ENCODE peak calls at places on chromosomes 7 and 10, in six cellular contexts. One of them, this sample, is unnamed. For H3K36me3, the result is how much of the 10 kb centered on the place peaks cover.

GRCh38 chr10:84966708-84967441 is 638.5 kb downstream of the CCSER2 start:
- DNase-seq in sigmoid colon: no peak
- DNase-seq in adrenal gland: no peak
- DNase-seq in body of pancreas: no peak
- DNase-seq in cardiac muscle cell: no peak
- DNase-seq in lung: no peak
- DNase-seq in this sample: no peak

GRCh38 chr10:102342958-102343357 is 52.5 kb upstream of the NFKB2 start:
- DNase-seq in sigmoid colon: no peak
- DNase-seq in adrenal gland: no peak
- DNase-seq in body of pancreas: no peak
- DNase-seq in cardiac muscle cell: peak
- DNase-seq in lung: no peak
- DNase-seq in this sample: peak

GRCh38 chr10:69048103-69048502 is 39.8 kb upstream of the SRGN start:
- DNase-seq in sigmoid colon: peak
- DNase-seq in adrenal gland: peak
- DNase-seq in body of pancreas: no peak
- DNase-seq in cardiac muscle cell: peak
- DNase-seq in lung: peak
- DNase-seq in this sample: peak

GRCh38 chr10:6416892-6417512 is 163.1 kb downstream of the PRKCQ start:
- DNase-seq in sigmoid colon: no peak
- DNase-seq in adrenal gland: no peak
- DNase-seq in body of pancreas: no peak
- DNase-seq in cardiac muscle cell: peak
- DNase-seq in lung: no peak
- DNase-seq in this sample: peak

GRCh38 chr10:8096931-8097330 is 42.4 kb downstream of the GATA3 start:
- DNase-seq in sigmoid colon: no peak
- DNase-seq in adrenal gland: no peak
- DNase-seq in body of pancreas: no peak
- DNase-seq in cardiac muscle cell: no peak
- DNase-seq in lung: no peak
- DNase-seq in this sample: no peak

GRCh38 chr10:133198621-133199487 is 31.2 kb upstream of the UTF1 start:
- DNase-seq in sigmoid colon: no peak
- DNase-seq in adrenal gland: no peak
- DNase-seq in body of pancreas: no peak
- DNase-seq in cardiac muscle cell: no peak
- DNase-seq in lung: no peak
- DNase-seq in this sample: no peak

GRCh38 chr7:135842446-135843175 is 94.0 kb upstream of the FAM180A start:
- DNase-seq in sigmoid colon: no peak
- DNase-seq in adrenal gland: no peak
- DNase-seq in body of pancreas: no peak
- DNase-seq in cardiac muscle cell: peak
- DNase-seq in lung: no peak
- DNase-seq in this sample: no peak

GRCh38 chr7:128080169-128080568 is 48.9 kb upstream of the LRRC4 start:
- DNase-seq in sigmoid colon: no peak
- DNase-seq in adrenal gland: no peak
- DNase-seq in body of pancreas: no peak
- DNase-seq in cardiac muscle cell: no peak
- DNase-seq in lung: no peak
- DNase-seq in this sample: no peak

GRCh38 chr10:51083280-51083986 is 9.1 kb downstream of the PRKG1 start:
- DNase-seq in sigmoid colon: no peak
- DNase-seq in adrenal gland: no peak
- DNase-seq in body of pancreas: no peak
- DNase-seq in cardiac muscle cell: peak
- DNase-seq in lung: no peak
- DNase-seq in this sample: no peak

GRCh38 chr10:60846173-60846572 is 67.9 kb downstream of the CDK1 start:
- DNase-seq in sigmoid colon: no peak
- DNase-seq in adrenal gland: peak
- DNase-seq in body of pancreas: no peak
- DNase-seq in cardiac muscle cell: peak
- DNase-seq in lung: no peak
- DNase-seq in this sample: peak

GRCh38 chr7:21318190-21318915 is 109.5 kb upstream of the SP4 start:
- DNase-seq in sigmoid colon: no peak
- DNase-seq in adrenal gland: no peak
- DNase-seq in body of pancreas: no peak
- DNase-seq in cardiac muscle cell: peak
- DNase-seq in lung: no peak
- DNase-seq in this sample: no peak

GRCh38 chr7:125561006-125561405 is 631.4 kb upstream of the POT1 start:
- DNase-seq in sigmoid colon: no peak
- DNase-seq in adrenal gland: no peak
- DNase-seq in body of pancreas: no peak
- DNase-seq in cardiac muscle cell: no peak
- DNase-seq in lung: no peak
- DNase-seq in this sample: no peak

GRCh38 chr7:79778786-79779382 is 325.4 kb upstream of the MAGI2 start:
- DNase-seq in sigmoid colon: no peak
- DNase-seq in adrenal gland: no peak
- DNase-seq in body of pancreas: no peak
- DNase-seq in cardiac muscle cell: peak
- DNase-seq in lung: no peak
- DNase-seq in this sample: peak

GRCh38 chr7:142796501-142797341 is 26.0 kb downstream of the PRSS2 start:
- DNase-seq in sigmoid colon: no peak
- DNase-seq in adrenal gland: no peak
- DNase-seq in body of pancreas: peak
- DNase-seq in cardiac muscle cell: no peak
- DNase-seq in lung: no peak
- DNase-seq in this sample: peak

GRCh38 chr10:103739039-103739764 is 116.2 kb downstream of the SH3PXD2A start:
- DNase-seq in sigmoid colon: peak
- DNase-seq in adrenal gland: no peak
- DNase-seq in body of pancreas: peak
- DNase-seq in cardiac muscle cell: peak
- DNase-seq in lung: no peak
- DNase-seq in this sample: peak

GRCh38 chr10:110508806-110509544 is 11.3 kb downstream of the DUSP5 start:
- DNase-seq in sigmoid colon: peak
- DNase-seq in adrenal gland: no peak
- DNase-seq in body of pancreas: no peak
- DNase-seq in cardiac muscle cell: no peak
- DNase-seq in lung: no peak
- DNase-seq in this sample: no peak

GRCh38 chr7:21603477-21603876 is 60.6 kb downstream of the DNAH11 start:
- DNase-seq in sigmoid colon: no peak
- DNase-seq in adrenal gland: no peak
- DNase-seq in body of pancreas: no peak
- DNase-seq in cardiac muscle cell: no peak
- DNase-seq in lung: no peak
- DNase-seq in this sample: no peak

GRCh38 chr10:790821-791551 is 101.5 kb upstream of the DIP2C start:
- DNase-seq in sigmoid colon: peak
- DNase-seq in adrenal gland: peak
- DNase-seq in body of pancreas: no peak
- DNase-seq in cardiac muscle cell: no peak
- DNase-seq in lung: no peak
- DNase-seq in this sample: no peak

GRCh38 chr10:103513383-103514060 is 20.0 kb downstream of the NEURL1 start:
- DNase-seq in sigmoid colon: no peak
- DNase-seq in adrenal gland: no peak
- DNase-seq in body of pancreas: no peak
- DNase-seq in cardiac muscle cell: no peak
- DNase-seq in lung: no peak
- DNase-seq in this sample: no peak

GRCh38 chr10:26588611-26589010 is 108.9 kb upstream of the PDSS1 start:
- DNase-seq in sigmoid colon: no peak
- DNase-seq in adrenal gland: no peak
- DNase-seq in body of pancreas: no peak
- DNase-seq in cardiac muscle cell: no peak
- DNase-seq in lung: no peak
- DNase-seq in this sample: no peak

GRCh38 chr10:49568235-49568634 is 29.3 kb upstream of the ERCC6 start:
- DNase-seq in sigmoid colon: no peak
- DNase-seq in adrenal gland: no peak
- DNase-seq in body of pancreas: no peak
- DNase-seq in cardiac muscle cell: peak
- DNase-seq in lung: no peak
- DNase-seq in this sample: peak

GRCh38 chr10:123021517-123021916 is 12.7 kb downstream of the ACADSB start:
- DNase-seq in sigmoid colon: no peak
- DNase-seq in adrenal gland: no peak
- DNase-seq in body of pancreas: peak
- DNase-seq in cardiac muscle cell: peak
- DNase-seq in lung: no peak
- DNase-seq in this sample: no peak
- TF ChIP-seq CTCF in sigmoid colon: no peak
- TF ChIP-seq CTCF in adrenal gland: no peak
- TF ChIP-seq CTCF in body of pancreas: no peak
- TF ChIP-seq CTCF in cardiac muscle cell: peak
- TF ChIP-seq CTCF in lung: no peak
- TF ChIP-seq CTCF in this sample: peak

DNA sequence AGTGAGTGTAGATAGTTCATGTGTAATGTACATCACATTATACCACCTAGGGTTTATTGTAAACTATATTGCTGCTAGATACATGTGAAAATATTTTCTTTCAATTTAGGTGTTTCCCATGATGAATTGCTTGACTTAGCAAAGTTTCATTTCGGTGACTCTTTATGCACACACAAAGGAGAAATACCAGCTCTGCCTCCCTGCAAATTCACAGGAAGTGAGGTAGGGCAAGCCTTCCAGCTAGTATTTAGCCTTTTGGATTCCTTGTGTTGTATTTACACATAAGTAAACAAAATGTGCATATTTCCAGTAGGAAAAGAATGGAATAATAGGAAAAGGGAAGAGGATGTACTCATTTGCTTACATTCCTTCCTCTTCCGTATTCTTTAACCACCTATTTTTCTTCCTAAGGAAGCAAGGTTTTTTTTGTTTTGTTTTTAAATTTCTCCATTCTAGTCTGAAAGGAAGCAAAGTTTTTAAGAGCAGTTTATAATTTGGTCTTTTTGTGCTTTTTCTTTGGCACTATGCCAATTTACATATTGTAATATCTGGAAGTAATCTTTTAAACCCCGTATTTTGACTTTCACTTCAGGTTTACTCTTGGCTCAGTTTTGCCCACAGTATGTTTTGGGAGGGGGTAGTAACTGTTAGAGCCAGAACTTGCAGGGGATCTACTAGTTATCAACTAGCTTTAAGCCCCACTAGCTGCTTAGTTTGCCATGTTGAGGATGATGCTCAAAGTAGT is 10.4 kb downstream of the PMPCB start:
- DNase-seq in sigmoid colon: no peak
- DNase-seq in adrenal gland: no peak
- DNase-seq in body of pancreas: no peak
- DNase-seq in cardiac muscle cell: no peak
- DNase-seq in lung: no peak
- DNase-seq in this sample: no peak
- H3K36me3 ChIP-seq in sigmoid colon: half or more
- H3K36me3 ChIP-seq in adrenal gland: under half
- H3K36me3 ChIP-seq in body of pancreas: under half
- H3K36me3 ChIP-seq in cardiac muscle cell: half or more
- H3K36me3 ChIP-seq in lung: under half
- H3K36me3 ChIP-seq in this sample: half or more

GRCh38 chr7:113799896-113800295 is 118.9 kb downstream of the PPP1R3A start:
- DNase-seq in sigmoid colon: no peak
- DNase-seq in adrenal gland: no peak
- DNase-seq in body of pancreas: peak
- DNase-seq in cardiac muscle cell: no peak
- DNase-seq in lung: no peak
- DNase-seq in this sample: no peak

GRCh38 chr7:113797420-113797995 is 121.3 kb downstream of the PPP1R3A start:
- DNase-seq in sigmoid colon: no peak
- DNase-seq in adrenal gland: no peak
- DNase-seq in body of pancreas: no peak
- DNase-seq in cardiac muscle cell: no peak
- DNase-seq in lung: no peak
- DNase-seq in this sample: no peak

GRCh38 chr7:113793171-113793570 is 125.6 kb downstream of the PPP1R3A start:
- DNase-seq in sigmoid colon: no peak
- DNase-seq in adrenal gland: no peak
- DNase-seq in body of pancreas: no peak
- DNase-seq in cardiac muscle cell: no peak
- DNase-seq in lung: no peak
- DNase-seq in this sample: no peak

GRCh38 chr7:113794573-113794972 is 124.2 kb downstream of the PPP1R3A start:
- DNase-seq in sigmoid colon: no peak
- DNase-seq in adrenal gland: no peak
- DNase-seq in body of pancreas: no peak
- DNase-seq in cardiac muscle cell: no peak
- DNase-seq in lung: no peak
- DNase-seq in this sample: no peak

DNA sequence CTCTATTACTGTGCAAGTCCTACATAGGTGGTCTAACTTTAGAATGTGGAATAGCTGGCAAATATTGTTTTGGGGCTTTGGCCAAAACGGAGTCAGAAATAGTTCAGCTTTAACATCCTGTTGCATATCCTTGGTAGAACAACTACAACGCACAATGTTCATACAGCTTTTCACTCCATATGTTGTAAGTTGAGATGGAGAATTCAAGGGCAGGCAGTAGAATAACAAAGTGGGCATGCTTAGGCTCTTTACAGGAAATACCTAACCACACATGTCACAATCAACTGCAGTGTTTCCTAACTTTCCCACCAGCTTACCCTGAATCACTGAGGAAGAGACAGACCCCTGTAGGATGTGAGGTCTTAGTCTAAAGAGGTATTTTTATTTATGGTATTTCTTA is 122.3 kb downstream of the PPP1R3A start:
- DNase-seq in sigmoid colon: no peak
- DNase-seq in adrenal gland: no peak
- DNase-seq in body of pancreas: no peak
- DNase-seq in cardiac muscle cell: peak
- DNase-seq in lung: no peak
- DNase-seq in this sample: peak
- H3K27ac ChIP-seq in sigmoid colon: no peak
- H3K27ac ChIP-seq in adrenal gland: no peak
- H3K27ac ChIP-seq in body of pancreas: no peak
- H3K27ac ChIP-seq in cardiac muscle cell: no peak
- H3K27ac ChIP-seq in lung: no peak
- H3K27ac ChIP-seq in this sample: peak

DNA sequence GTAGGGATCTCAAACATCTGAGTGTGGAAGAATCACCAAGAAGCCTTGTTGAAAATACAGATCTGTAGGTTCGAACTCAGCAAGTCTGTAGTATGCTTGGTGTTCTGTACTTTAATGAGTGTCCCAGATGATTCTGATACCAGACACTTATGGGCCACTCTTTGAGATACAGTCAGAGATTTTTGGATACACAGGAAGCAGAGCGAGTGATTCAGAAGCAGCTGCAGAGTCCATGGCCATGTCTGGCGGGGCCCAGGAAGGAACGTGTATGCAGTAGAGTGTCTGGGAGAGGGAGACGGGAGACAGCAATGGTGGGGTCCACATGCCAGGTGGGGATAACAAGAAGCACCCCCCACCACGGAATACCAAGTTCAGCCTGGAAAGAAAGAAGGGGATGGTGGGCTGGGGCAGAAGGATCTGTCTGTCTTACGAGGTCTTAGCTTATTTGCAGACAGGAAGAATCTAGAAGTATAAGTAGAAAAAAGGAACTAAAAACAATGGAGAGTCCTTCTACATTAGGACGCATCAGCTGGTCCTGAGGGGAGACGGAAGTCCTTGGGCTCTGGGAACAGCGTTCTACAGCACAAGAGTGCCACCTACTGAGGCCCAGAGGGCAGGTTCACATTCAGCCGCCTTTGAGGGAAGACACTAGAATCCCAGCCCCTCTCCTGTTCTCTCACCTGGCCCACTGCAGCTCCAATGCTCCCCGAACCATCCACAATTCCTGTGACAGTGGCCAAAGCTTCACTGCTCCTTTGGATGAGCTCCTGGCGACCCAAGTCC is 55.4 kb downstream of the SLC37A3 start:
- DNase-seq in sigmoid colon: peak
- DNase-seq in adrenal gland: peak
- DNase-seq in body of pancreas: peak
- DNase-seq in cardiac muscle cell: peak
- DNase-seq in lung: peak
- DNase-seq in this sample: peak
- TF ChIP-seq CTCF in sigmoid colon: no peak
- TF ChIP-seq CTCF in adrenal gland: peak
- TF ChIP-seq CTCF in body of pancreas: no peak
- TF ChIP-seq CTCF in cardiac muscle cell: peak
- TF ChIP-seq CTCF in lung: peak
- TF ChIP-seq CTCF in this sample: peak